ENCODE peak calls at places on chromosome 10, in four cellular contexts. One of them, this sample, is unnamed.

GRCh38 chr10:28783089-28783488 is 105.8 kb downstream of the BAMBI start:
- DNase-seq in mammary epithelial cell: no peak
- DNase-seq in AG09309: no peak
- DNase-seq in endothelial cell: no peak
- DNase-seq in this sample: no peak

GRCh38 chr10:97916586-97916985 is 66.9 kb downstream of the GOLGA7B start:
- DNase-seq in mammary epithelial cell: no peak
- DNase-seq in AG09309: no peak
- DNase-seq in endothelial cell: no peak
- DNase-seq in this sample: no peak

GRCh38 chr10:104824378-104825006 is 183.4 kb downstream of the SORCS3 start:
- DNase-seq in mammary epithelial cell: peak
- DNase-seq in AG09309: no peak
- DNase-seq in endothelial cell: peak
- DNase-seq in this sample: peak

GRCh38 chr10:101829561-101830315 is 11.5 kb upstream of the OGA start:
- DNase-seq in mammary epithelial cell: no peak
- DNase-seq in AG09309: no peak
- DNase-seq in endothelial cell: peak
- DNase-seq in this sample: peak

GRCh38 chr10:84269773-84270172 is 24.9 kb downstream of the RGR start:
- DNase-seq in mammary epithelial cell: peak
- DNase-seq in AG09309: peak
- DNase-seq in endothelial cell: no peak
- DNase-seq in this sample: no peak

GRCh38 chr10:124602646-124603365 is 141.2 kb downstream of the LHPP start:
- DNase-seq in mammary epithelial cell: no peak
- DNase-seq in AG09309: no peak
- DNase-seq in endothelial cell: no peak
- DNase-seq in this sample: no peak

GRCh38 chr10:126565871-126566270 is 104.6 kb downstream of the C10orf90 start:
- DNase-seq in mammary epithelial cell: no peak
- DNase-seq in AG09309: no peak
- DNase-seq in endothelial cell: no peak
- DNase-seq in this sample: no peak

GRCh38 chr10:132519382-132520146 is 18.0 kb upstream of the INPP5A start:
- DNase-seq in mammary epithelial cell: no peak
- DNase-seq in AG09309: no peak
- DNase-seq in endothelial cell: peak
- DNase-seq in this sample: no peak

GRCh38 chr10:119246862-119247549 is 39.6 kb downstream of the GRK5 start:
- DNase-seq in mammary epithelial cell: no peak
- DNase-seq in AG09309: peak
- DNase-seq in endothelial cell: no peak
- DNase-seq in this sample: no peak

GRCh38 chr10:85535926-85536325 is 830.7 kb downstream of the GRID1 start:
- DNase-seq in mammary epithelial cell: no peak
- DNase-seq in AG09309: no peak
- DNase-seq in endothelial cell: no peak
- DNase-seq in this sample: no peak

GRCh38 chr10:124453965-124454610 is 4.3 kb upstream of the NKX1-2 start:
- DNase-seq in mammary epithelial cell: no peak
- DNase-seq in AG09309: no peak
- DNase-seq in endothelial cell: no peak
- DNase-seq in this sample: no peak

GRCh38 chr10:119253433-119254174 is 46.2 kb downstream of the GRK5 start:
- DNase-seq in mammary epithelial cell: peak
- DNase-seq in AG09309: peak
- DNase-seq in endothelial cell: no peak
- DNase-seq in this sample: peak

GRCh38 chr10:12237265-12238220 is 41.6 kb downstream of the CDC123 start:
- DNase-seq in mammary epithelial cell: no peak
- DNase-seq in AG09309: no peak
- DNase-seq in endothelial cell: no peak
- DNase-seq in this sample: no peak

GRCh38 chr10:776772-777171 is 87.3 kb upstream of the DIP2C start:
- DNase-seq in mammary epithelial cell: no peak
- DNase-seq in AG09309: no peak
- DNase-seq in endothelial cell: no peak
- DNase-seq in this sample: no peak

DNA sequence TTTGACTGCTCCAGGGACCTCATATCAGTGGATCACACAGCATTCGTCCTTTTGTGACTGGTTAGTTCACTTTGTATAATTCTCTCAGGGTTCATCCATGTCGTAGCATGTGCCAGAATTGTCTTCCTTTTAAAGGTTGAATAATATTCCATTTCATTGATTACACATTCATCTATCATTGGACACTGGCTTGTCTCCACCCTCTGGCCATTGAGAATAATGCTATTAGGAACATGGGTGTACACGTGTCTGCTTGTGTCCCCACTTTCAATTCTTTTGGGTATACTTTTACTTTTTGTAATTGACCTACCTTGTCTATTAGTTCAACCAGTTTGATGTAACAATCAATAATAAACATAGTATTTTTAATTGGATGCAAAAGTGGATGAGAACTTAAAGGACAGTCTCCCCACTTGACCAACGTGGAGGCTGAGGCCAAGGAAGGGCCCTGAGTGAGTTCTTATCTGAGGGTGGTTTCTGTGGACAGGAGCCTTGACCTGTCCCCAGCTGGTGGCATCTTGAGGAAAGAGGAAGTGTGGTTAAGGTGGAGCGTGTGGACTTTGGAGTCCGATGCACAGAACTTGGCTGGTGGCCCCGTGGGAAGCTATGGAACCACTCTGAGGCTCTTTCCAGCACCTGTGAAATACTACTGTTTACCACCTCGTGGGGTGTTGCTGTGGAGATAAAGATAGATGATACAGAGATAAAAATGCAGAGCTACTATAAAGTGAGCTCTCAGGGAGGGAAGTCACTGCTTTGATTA is 16.6 kb downstream of the WDFY4 start:
- DNase-seq in mammary epithelial cell: no peak
- DNase-seq in AG09309: no peak
- DNase-seq in endothelial cell: no peak
- DNase-seq in this sample: no peak
- TF ChIP-seq CTCF in mammary epithelial cell: no peak
- TF ChIP-seq CTCF in AG09309: no peak
- TF ChIP-seq CTCF in endothelial cell: no peak
- TF ChIP-seq CTCF in this sample: no peak

GRCh38 chr10:31322647-31323046 is 3.6 kb downstream of the ZEB1 start:
- DNase-seq in mammary epithelial cell: no peak
- DNase-seq in AG09309: no peak
- DNase-seq in endothelial cell: no peak
- DNase-seq in this sample: no peak
- TF ChIP-seq CTCF in mammary epithelial cell: no peak
- TF ChIP-seq CTCF in AG09309: peak
- TF ChIP-seq CTCF in endothelial cell: no peak
- TF ChIP-seq CTCF in this sample: no peak

DNA sequence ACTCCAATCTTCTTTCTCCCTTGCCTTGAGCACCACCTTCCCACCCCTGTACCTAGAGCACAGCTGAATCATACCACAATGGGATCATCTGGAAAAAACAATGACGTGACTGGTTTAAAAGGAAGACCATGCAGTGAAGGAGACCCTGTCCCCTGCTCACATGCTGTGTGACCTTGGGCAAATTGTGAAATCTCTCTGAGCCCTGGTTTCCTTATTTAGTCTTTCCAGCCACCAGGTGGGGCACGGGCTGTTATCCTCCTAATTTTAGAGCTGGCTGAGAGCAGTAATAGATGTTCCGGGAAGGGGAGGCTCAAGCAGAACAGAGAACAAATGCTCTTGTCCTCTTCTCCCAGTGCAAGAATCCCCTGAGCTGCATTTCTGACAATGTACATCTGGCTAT is 198.3 kb downstream of the RPS24 start:
- DNase-seq in mammary epithelial cell: no peak
- DNase-seq in AG09309: no peak
- DNase-seq in endothelial cell: no peak
- DNase-seq in this sample: no peak
- TF ChIP-seq CTCF in mammary epithelial cell: peak
- TF ChIP-seq CTCF in AG09309: peak
- TF ChIP-seq CTCF in endothelial cell: no peak
- TF ChIP-seq CTCF in this sample: no peak

GRCh38 chr10:113340255-113340654 is 212.6 kb upstream of the HABP2 start:
- DNase-seq in mammary epithelial cell: no peak
- DNase-seq in AG09309: no peak
- DNase-seq in endothelial cell: no peak
- DNase-seq in this sample: no peak

GRCh38 chr10:113335603-113336002 is 217.2 kb upstream of the HABP2 start:
- DNase-seq in mammary epithelial cell: peak
- DNase-seq in AG09309: no peak
- DNase-seq in endothelial cell: no peak
- DNase-seq in this sample: no peak

GRCh38 chr10:113333313-113333712 is 219.5 kb upstream of the HABP2 start:
- DNase-seq in mammary epithelial cell: no peak
- DNase-seq in AG09309: no peak
- DNase-seq in endothelial cell: no peak
- DNase-seq in this sample: no peak

GRCh38 chr10:113337142-113337541 is 215.7 kb upstream of the HABP2 start:
- DNase-seq in mammary epithelial cell: no peak
- DNase-seq in AG09309: no peak
- DNase-seq in endothelial cell: no peak
- DNase-seq in this sample: no peak

DNA sequence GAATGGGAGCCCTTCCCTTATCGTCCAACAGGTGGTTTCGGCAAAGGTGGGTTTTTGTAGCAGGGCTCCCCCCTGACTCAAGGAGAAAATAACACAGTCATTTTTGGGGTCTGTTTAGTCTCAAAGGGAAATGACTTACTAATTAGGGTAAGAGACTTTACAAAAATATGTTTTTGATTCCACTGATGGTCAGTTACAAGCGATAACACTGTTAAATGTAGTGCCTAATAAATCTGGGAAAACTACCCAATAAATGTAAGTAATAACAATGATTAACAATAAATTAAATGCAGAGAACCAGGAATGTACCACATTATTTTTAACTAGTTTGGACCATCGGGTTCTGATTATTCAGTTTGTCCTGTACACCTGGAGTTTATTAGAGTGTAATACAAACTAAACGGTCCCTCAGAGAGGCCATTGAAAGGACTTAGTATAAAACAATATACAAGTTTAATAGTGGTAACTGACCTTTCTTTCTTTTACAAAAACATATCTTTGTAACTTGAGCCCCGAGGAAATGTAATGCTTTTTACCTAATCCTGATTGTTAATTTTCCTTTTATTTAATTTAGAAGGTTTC is 216.2 kb upstream of the HABP2 start:
- DNase-seq in mammary epithelial cell: no peak
- DNase-seq in AG09309: no peak
- DNase-seq in endothelial cell: no peak
- DNase-seq in this sample: no peak
- TF ChIP-seq CTCF in mammary epithelial cell: no peak
- TF ChIP-seq CTCF in AG09309: no peak
- TF ChIP-seq CTCF in endothelial cell: no peak
- TF ChIP-seq CTCF in this sample: no peak

GRCh38 chr10:48509974-48510692 is 94.7 kb downstream of the ARHGAP22 start:
- DNase-seq in mammary epithelial cell: no peak
- DNase-seq in AG09309: no peak
- DNase-seq in endothelial cell: peak
- DNase-seq in this sample: no peak
- TF ChIP-seq CTCF in mammary epithelial cell: peak
- TF ChIP-seq CTCF in AG09309: peak
- TF ChIP-seq CTCF in endothelial cell: peak
- TF ChIP-seq CTCF in this sample: no peak

DNA sequence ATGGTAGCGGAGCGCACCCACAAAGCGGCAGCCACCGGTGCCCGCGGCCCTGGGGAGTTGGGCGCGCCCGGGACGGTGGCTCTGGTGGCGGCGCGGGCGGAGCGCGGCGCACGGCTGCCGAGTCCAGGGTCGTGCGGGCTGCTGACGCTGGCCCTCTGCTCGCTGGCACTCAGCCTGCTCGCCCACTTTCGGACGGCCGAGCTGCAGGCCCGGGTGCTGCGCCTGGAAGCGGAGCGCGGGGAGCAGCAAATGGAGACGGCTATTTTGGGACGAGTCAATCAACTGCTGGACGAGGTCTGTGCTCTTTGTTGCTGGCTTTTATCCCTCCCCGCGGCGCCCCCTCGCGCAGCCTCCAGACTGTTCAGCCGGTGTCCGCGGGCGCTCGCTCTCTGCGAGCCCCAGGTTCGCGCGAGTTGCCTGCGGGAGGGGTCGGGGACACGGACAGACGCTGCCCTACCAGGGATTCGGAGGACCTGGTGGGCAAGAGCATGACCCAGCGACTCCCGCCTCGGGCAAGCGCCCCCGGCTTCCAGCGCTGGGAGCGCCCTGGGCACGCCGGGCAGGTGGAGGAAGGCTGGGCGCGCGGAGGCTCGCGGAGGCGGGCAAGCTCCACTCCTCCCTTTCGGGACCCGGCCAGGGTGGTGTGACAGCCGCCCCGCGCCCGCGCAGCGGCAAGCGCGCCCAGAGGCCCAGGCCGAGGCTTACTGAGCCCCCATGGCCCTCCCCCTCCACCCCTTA is 887 bp downstream of the COL13A1 start:
- DNase-seq in mammary epithelial cell: peak
- DNase-seq in AG09309: no peak
- DNase-seq in endothelial cell: peak
- DNase-seq in this sample: peak
- TF ChIP-seq CTCF in mammary epithelial cell: no peak
- TF ChIP-seq CTCF in AG09309: no peak
- TF ChIP-seq CTCF in endothelial cell: no peak
- TF ChIP-seq CTCF in this sample: peak

GRCh38 chr10:43264987-43265798 is 1.7 kb downstream of the RASGEF1A start:
- DNase-seq in mammary epithelial cell: no peak
- DNase-seq in AG09309: no peak
- DNase-seq in endothelial cell: no peak
- DNase-seq in this sample: no peak

GRCh38 chr10:43264324-43264986 is 2.4 kb downstream of the RASGEF1A start:
- DNase-seq in mammary epithelial cell: no peak
- DNase-seq in AG09309: no peak
- DNase-seq in endothelial cell: no peak
- DNase-seq in this sample: no peak

GRCh38 chr10:43262043-43262901 is 4.6 kb downstream of the RASGEF1A start:
- DNase-seq in mammary epithelial cell: no peak
- DNase-seq in AG09309: no peak
- DNase-seq in endothelial cell: no peak
- DNase-seq in this sample: no peak

GRCh38 chr10:43262902-43263466 is 3.9 kb downstream of the RASGEF1A start:
- DNase-seq in mammary epithelial cell: no peak
- DNase-seq in AG09309: no peak
- DNase-seq in endothelial cell: no peak
- DNase-seq in this sample: no peak

DNA sequence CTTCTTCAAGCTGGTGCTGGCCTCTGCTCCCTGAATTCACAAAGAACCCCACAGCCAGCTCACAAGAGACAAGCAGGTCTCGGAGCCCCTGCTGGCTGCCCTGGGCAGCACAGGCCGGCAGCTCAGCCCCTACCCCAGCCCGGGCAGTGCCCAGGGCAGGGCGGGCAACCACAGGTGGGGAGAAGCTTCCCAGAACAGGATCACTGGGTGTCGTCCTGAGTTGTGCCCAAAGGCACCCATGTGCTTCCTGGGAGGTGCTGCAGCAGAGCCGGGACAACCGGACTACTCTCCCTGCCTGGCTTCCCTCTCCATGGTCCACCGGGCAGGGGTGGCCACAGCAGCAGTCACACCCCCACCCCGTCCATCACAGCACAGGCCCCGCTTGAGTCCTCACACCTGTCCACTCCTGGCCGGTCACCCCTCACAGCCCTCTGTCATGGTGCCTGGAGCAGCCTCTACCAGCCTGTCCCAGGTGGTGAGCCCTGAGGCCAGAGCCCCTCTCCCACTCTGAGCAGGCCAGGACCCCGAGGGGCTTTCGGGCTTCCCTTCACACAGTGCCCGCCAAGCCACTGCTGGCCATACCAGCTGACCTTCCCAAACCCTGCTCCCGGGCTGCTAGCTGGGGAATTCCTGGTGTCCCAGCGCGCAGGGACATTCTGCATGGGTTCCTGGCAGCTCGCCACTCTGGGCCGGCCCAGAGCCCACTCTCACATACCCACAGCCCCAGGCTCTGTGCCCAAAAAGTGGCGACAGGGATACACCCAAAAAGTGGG is 3.1 kb downstream of the RASGEF1A start:
- DNase-seq in mammary epithelial cell: no peak
- DNase-seq in AG09309: no peak
- DNase-seq in endothelial cell: no peak
- DNase-seq in this sample: no peak
- TF ChIP-seq CTCF in mammary epithelial cell: peak
- TF ChIP-seq CTCF in AG09309: peak
- TF ChIP-seq CTCF in endothelial cell: peak
- TF ChIP-seq CTCF in this sample: no peak

This sample was measured in RWPE1.